ENCODE peak calls at places on chromosomes 13 and 19, in five cellular contexts. One of them, this sample, is unnamed.

GRCh38 chr13:38872693-38873092 is 117.9 kb downstream of the STOML3 start:
- DNase-seq in left lung: no peak
- DNase-seq in tibial artery: no peak
- DNase-seq in IMR-90: peak; percentile 5
- DNase-seq in tibial nerve: no peak
- DNase-seq in this sample: peak; percentile 47

GRCh38 chr13:114111577-114111976 is 20.8 kb downstream of the RASA3 start:
- DNase-seq in left lung: no peak
- DNase-seq in IMR-90: peak; percentile 97
- DNase-seq in tibial artery: peak; percentile 9
- DNase-seq in tibial nerve: peak; percentile 8
- DNase-seq in this sample: no peak

GRCh38 chr13:52961196-52961845 is 67.3 kb upstream of the OLFM4 start:
- DNase-seq in left lung: no peak
- DNase-seq in tibial nerve: no peak
- DNase-seq in tibial artery: no peak
- DNase-seq in IMR-90: no peak
- DNase-seq in this sample: no peak

GRCh38 chr13:113142876-113143275 is 15.6 kb upstream of the PROZ start:
- DNase-seq in left lung: peak; percentile 55
- DNase-seq in tibial nerve: no peak
- DNase-seq in IMR-90: no peak
- DNase-seq in tibial artery: no peak
- DNase-seq in this sample: no peak

GRCh38 chr19:55173717-55174409 is 6.2 kb downstream of the SYT5 start:
- DNase-seq in tibial artery: peak; percentile 27
- DNase-seq in tibial nerve: no peak
- DNase-seq in left lung: no peak
- DNase-seq in IMR-90: peak; percentile 43
- DNase-seq in this sample: no peak

GRCh38 chr13:44989941-44990340 is 603 bp downstream of the GPALPP1 start:
- DNase-seq in tibial artery: no peak
- DNase-seq in tibial nerve: no peak
- DNase-seq in IMR-90: no peak
- DNase-seq in left lung: no peak
- DNase-seq in this sample: no peak

GRCh38 chr13:36817996-36818395 is 1.0 kb upstream of the RFXAP start:
- DNase-seq in left lung: no peak
- DNase-seq in tibial artery: no peak
- DNase-seq in IMR-90: no peak
- DNase-seq in tibial nerve: no peak
- DNase-seq in this sample: no peak

GRCh38 chr19:54047626-54048025 is 16.1 kb downstream of the VSTM1 start:
- DNase-seq in left lung: no peak
- DNase-seq in tibial artery: no peak
- DNase-seq in tibial nerve: no peak
- DNase-seq in IMR-90: no peak
- DNase-seq in this sample: no peak

GRCh38 chr13:101325423-101325822 is 90.9 kb downstream of the NALCN start:
- DNase-seq in tibial nerve: no peak
- DNase-seq in tibial artery: no peak
- DNase-seq in IMR-90: no peak
- DNase-seq in left lung: no peak
- DNase-seq in this sample: no peak

GRCh38 chr13:22278336-22278929 is 607.6 kb downstream of the FGF9 start:
- DNase-seq in left lung: no peak
- DNase-seq in tibial nerve: peak; percentile 28
- DNase-seq in IMR-90: peak; percentile 63
- DNase-seq in tibial artery: peak; percentile 42
- DNase-seq in this sample: no peak
- TF ChIP-seq CTCF in left lung: peak; percentile 18
- TF ChIP-seq CTCF in tibial nerve: peak; percentile 34
- TF ChIP-seq CTCF in IMR-90: peak; percentile 69
- TF ChIP-seq CTCF in tibial artery: peak; percentile 32
- TF ChIP-seq CTCF in this sample: peak; percentile 37

GRCh38 chr13:27847669-27848068 is 55.4 kb downstream of the GSX1 start:
- DNase-seq in left lung: no peak
- DNase-seq in tibial nerve: no peak
- DNase-seq in tibial artery: no peak
- DNase-seq in IMR-90: no peak
- DNase-seq in this sample: no peak
- H3K27ac ChIP-seq in left lung: no peak overlapping the region
- H3K27ac ChIP-seq in tibial nerve: no peak overlapping the region
- H3K27ac ChIP-seq in tibial artery: no peak overlapping the region
- H3K27ac ChIP-seq in IMR-90: no peak overlapping the region
- H3K27ac ChIP-seq in this sample: no peak overlapping the region

DNA sequence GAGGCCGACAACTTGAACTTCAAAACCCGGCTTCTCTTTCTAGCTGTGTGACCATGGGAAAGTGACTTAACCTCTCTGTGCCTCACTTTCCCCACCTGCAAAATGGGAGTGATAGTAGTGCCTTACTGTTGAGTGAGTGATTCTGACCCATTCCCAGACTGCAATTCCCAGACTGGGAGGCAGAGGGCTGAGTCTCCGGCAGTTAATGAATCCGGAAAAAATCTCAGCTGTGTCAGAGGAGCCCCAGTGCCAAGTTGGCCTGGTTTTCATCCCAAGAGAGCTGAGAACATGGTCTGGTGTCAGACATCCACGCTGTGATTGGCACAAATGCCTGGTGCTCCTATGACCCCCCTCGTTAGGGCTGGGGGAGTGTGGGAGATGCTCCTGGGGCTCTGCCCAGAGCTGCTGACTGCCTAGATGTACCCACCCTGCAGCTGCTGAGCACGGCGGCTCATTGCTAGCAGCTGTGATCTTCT is 50.0 kb downstream of the PIN1 start:
- DNase-seq in left lung: no peak
- DNase-seq in IMR-90: peak; percentile 23
- DNase-seq in tibial artery: no peak
- DNase-seq in tibial nerve: no peak
- DNase-seq in this sample: no peak
- TF ChIP-seq CTCF in left lung: peak; percentile 18
- TF ChIP-seq CTCF in IMR-90: peak; percentile 27
- TF ChIP-seq CTCF in tibial artery: no peak
- TF ChIP-seq CTCF in tibial nerve: no peak
- TF ChIP-seq CTCF in this sample: peak; percentile 20

DNA sequence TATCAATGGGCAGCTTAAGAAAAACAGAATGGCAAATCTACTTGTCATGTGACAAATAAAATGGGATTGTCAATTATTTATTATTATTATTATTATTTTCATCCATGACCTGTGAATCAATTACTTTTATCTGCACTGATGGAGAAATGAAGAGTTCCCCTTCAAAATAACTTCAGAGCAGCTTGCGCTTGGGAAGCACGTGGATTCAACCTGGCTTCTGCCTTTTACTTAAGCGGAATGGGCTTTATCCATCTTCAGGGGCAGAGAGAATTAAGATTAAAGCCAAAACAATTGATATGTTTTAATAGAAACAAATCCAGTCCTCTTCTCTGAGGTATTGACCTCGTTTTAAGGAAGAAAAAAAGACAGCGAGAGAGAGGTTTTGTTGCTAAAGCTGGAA is 913 bp downstream of the SACS start:
- DNase-seq in IMR-90: peak; percentile 5
- DNase-seq in left lung: no peak
- DNase-seq in tibial artery: no peak
- DNase-seq in tibial nerve: no peak
- DNase-seq in this sample: no peak
- H3K27ac ChIP-seq in IMR-90: no peak overlapping the region
- H3K27ac ChIP-seq in left lung: no peak overlapping the region
- H3K27ac ChIP-seq in tibial artery: peak overlapping the region; percentile 88
- H3K27ac ChIP-seq in tibial nerve: no peak overlapping the region
- H3K27ac ChIP-seq in this sample: no peak overlapping the region

GRCh38 chr19:49004964-49005614 is 11.4 kb downstream of the RUVBL2 start:
- DNase-seq in tibial artery: no peak
- DNase-seq in left lung: no peak
- DNase-seq in tibial nerve: no peak
- DNase-seq in IMR-90: no peak
- DNase-seq in this sample: no peak

GRCh38 chr19:48997972-48998371 is 4.3 kb downstream of the RUVBL2 start:
- DNase-seq in tibial nerve: no peak
- DNase-seq in IMR-90: peak; percentile 45
- DNase-seq in left lung: no peak
- DNase-seq in tibial artery: no peak
- DNase-seq in this sample: peak; percentile 57

GRCh38 chr19:49004133-49004532 is 10.4 kb downstream of the RUVBL2 start:
- DNase-seq in left lung: no peak
- DNase-seq in IMR-90: no peak
- DNase-seq in tibial nerve: no peak
- DNase-seq in tibial artery: no peak
- DNase-seq in this sample: no peak

GRCh38 chr19:48994035-48994386 is 324 bp downstream of the RUVBL2 start:
- DNase-seq in left lung: no peak
- DNase-seq in tibial artery: no peak
- DNase-seq in tibial nerve: no peak
- DNase-seq in IMR-90: no peak
- DNase-seq in this sample: no peak

DNA sequence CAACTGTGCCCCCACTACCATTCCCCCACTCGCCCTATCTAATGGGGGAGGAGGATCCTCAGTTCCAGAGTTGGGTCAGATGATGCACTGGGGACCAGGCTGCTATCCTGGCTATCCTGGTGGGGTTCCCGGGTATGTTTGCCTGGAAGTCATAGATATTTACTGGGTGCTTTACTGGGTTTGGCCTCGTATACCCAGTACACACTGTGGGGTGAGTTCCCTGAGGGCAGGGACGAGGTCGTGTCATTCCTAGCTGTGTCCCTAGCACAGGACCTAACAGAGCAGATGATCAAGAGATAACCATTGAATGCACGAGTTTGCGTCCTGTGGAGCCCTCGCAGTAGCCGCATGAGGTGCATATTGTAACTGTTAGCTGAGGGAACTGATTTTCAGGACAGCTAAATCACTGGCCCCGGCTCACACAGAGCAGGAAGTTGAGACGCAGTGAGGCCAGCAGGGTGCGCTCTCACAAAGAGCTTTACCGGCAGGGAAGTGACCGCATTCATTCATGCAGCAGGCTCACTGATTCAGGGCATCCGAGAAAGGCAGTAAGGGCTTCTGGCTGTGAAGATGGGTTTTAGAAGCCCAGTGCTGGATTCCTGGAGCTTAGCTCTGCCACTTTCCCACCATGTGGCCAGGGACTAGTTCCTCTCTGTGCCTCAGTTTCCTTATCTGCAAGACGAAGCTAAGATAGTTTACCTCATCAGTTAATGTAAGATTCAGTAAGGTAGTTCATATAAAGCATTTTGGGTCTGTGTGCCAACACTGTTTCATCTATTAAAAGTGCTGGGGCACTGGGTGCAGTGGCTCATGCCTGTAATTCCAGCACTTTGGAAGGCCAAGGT is 6.0 kb downstream of the RUVBL2 start:
- DNase-seq in tibial artery: no peak
- DNase-seq in IMR-90: peak; percentile 67
- DNase-seq in tibial nerve: no peak
- DNase-seq in left lung: no peak
- DNase-seq in this sample: peak; percentile 75
- TF ChIP-seq CTCF in tibial artery: peak; percentile 27
- TF ChIP-seq CTCF in IMR-90: peak; percentile 71
- TF ChIP-seq CTCF in tibial nerve: peak; percentile 37
- TF ChIP-seq CTCF in left lung: peak; percentile 49
- TF ChIP-seq CTCF in this sample: peak; percentile 67

DNA sequence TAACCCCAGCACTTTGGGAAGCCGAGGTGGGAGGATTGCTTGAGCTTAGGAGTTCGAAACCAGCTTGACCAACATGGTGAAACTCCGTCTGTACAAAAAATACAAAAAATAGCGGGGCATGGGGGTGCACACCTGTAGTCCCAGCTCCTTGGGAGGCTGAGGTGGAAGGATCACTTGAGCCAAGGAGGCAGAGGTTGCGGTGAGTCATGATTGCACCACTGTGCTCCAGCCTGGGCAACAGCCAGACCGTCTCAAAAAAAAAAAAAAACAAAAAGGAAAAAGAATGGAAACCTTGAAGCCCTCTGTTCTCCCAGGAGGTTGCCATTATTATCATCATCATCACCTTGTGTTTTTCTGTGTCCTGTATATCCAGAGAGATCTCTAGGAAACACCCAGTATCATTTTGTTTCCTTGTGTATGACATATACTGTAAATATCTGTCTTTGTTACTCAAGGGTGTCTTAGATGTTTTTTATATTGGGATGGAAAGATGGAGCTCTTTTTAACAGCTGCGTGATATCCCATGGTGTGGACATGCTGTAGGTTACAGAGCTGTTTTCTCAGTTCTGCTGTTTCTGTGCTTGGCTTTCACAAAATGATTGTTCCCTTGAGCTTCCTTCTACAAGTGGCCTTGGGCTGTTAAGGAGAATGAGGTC is 11.8 kb downstream of the CHAF1A start:
- DNase-seq in IMR-90: peak; percentile 55
- DNase-seq in left lung: no peak
- DNase-seq in tibial nerve: no peak
- DNase-seq in tibial artery: no peak
- DNase-seq in this sample: no peak
- H3K27ac ChIP-seq in IMR-90: peak overlapping the region; percentile 57
- H3K27ac ChIP-seq in left lung: no peak overlapping the region
- H3K27ac ChIP-seq in tibial nerve: no peak overlapping the region
- H3K27ac ChIP-seq in tibial artery: no peak overlapping the region
- H3K27ac ChIP-seq in this sample: no peak overlapping the region

GRCh38 chr13:103277959-103278673 is 211.9 kb upstream of the SLC10A2 start:
- DNase-seq in IMR-90: no peak
- DNase-seq in tibial artery: no peak
- DNase-seq in left lung: no peak
- DNase-seq in tibial nerve: no peak
- DNase-seq in this sample: no peak
- TF ChIP-seq CTCF in IMR-90: no peak
- TF ChIP-seq CTCF in tibial artery: no peak
- TF ChIP-seq CTCF in left lung: no peak
- TF ChIP-seq CTCF in tibial nerve: no peak
- TF ChIP-seq CTCF in this sample: no peak

DNA sequence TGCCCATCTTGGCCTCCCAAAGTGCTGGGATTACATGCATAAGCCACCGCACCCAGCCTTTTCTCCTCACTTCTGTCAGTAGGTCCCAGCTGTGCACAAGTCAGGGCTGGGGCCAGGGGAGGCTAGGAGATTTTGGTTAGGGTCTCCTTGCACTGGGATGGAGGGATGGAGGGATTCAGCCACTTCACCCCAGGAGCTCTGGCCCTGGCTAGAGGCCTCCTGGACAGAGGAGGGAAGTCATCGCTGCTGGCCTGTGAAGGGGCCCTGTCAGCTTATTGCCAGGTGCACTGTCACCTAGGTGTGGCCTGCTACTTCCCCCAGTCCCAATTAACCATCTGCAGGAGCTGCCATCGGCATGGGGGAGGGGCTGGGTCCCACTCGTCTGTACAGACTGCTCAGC is 52.2 kb downstream of the CHST8 start:
- DNase-seq in tibial nerve: no peak
- DNase-seq in IMR-90: no peak
- DNase-seq in left lung: no peak
- DNase-seq in tibial artery: peak; percentile 13
- DNase-seq in this sample: no peak
- H3K27ac ChIP-seq in tibial nerve: no peak overlapping the region
- H3K27ac ChIP-seq in IMR-90: no peak overlapping the region
- H3K27ac ChIP-seq in left lung: no peak overlapping the region
- H3K27ac ChIP-seq in tibial artery: no peak overlapping the region
- H3K27ac ChIP-seq in this sample: no peak overlapping the region

GRCh38 chr13:108325863-108326262 is 56.3 kb downstream of the TNFSF13B start:
- DNase-seq in tibial artery: no peak
- DNase-seq in IMR-90: no peak
- DNase-seq in tibial nerve: no peak
- DNase-seq in left lung: no peak
- DNase-seq in this sample: no peak

GRCh38 chr13:108326318-108326717 is 56.8 kb downstream of the TNFSF13B start:
- DNase-seq in tibial artery: no peak
- DNase-seq in tibial nerve: no peak
- DNase-seq in IMR-90: no peak
- DNase-seq in left lung: peak; percentile 66
- DNase-seq in this sample: peak; percentile 54

GRCh38 chr13:108322206-108322824 is 52.8 kb downstream of the TNFSF13B start:
- DNase-seq in left lung: no peak
- DNase-seq in IMR-90: peak; percentile 52
- DNase-seq in tibial nerve: no peak
- DNase-seq in tibial artery: no peak
- DNase-seq in this sample: no peak
- TF ChIP-seq CTCF in left lung: peak; percentile 61
- TF ChIP-seq CTCF in IMR-90: peak; percentile 82
- TF ChIP-seq CTCF in tibial nerve: peak; percentile 69
- TF ChIP-seq CTCF in tibial artery: peak; percentile 69
- TF ChIP-seq CTCF in this sample: peak; percentile 82